ENCODE peak calls at places on chromosomes 3 and 15, in five cellular contexts. One of them, this sample, is unnamed.

GRCh38 chr15:35557544-35557943 is 11.6 kb upstream of the DPH6 start:
- DNase-seq in dorsolateral prefrontal cortex: no peak
- DNase-seq in NCI-H1092 treated with DMSO at 0.1 percent for 48 hours: no peak
- DNase-seq in amniotic stem cell: peak
- DNase-seq in anterior cingulate cortex: no peak
- DNase-seq in this sample: no peak

GRCh38 chr3:194306771-194307640 is 44.1 kb downstream of the CPN2 start:
- DNase-seq in dorsolateral prefrontal cortex: no peak
- DNase-seq in amniotic stem cell: no peak
- DNase-seq in NCI-H1092 treated with DMSO at 0.1 percent for 48 hours: no peak
- DNase-seq in anterior cingulate cortex: no peak
- DNase-seq in this sample: no peak

GRCh38 chr15:55742498-55742926 is 440 bp downstream of the PRTG start:
- DNase-seq in NCI-H1092 treated with DMSO at 0.1 percent for 48 hours: peak
- DNase-seq in amniotic stem cell: peak
- DNase-seq in dorsolateral prefrontal cortex: no peak
- DNase-seq in anterior cingulate cortex: peak
- DNase-seq in this sample: peak

GRCh38 chr3:101182734-101183133 is 137.6 kb downstream of the IMPG2 start:
- DNase-seq in dorsolateral prefrontal cortex: no peak
- DNase-seq in NCI-H1092 treated with DMSO at 0.1 percent for 48 hours: no peak
- DNase-seq in amniotic stem cell: no peak
- DNase-seq in anterior cingulate cortex: no peak
- DNase-seq in this sample: no peak

GRCh38 chr3:12483364-12483763 is 916 bp upstream of the TSEN2 start:
- DNase-seq in anterior cingulate cortex: no peak
- DNase-seq in dorsolateral prefrontal cortex: no peak
- DNase-seq in NCI-H1092 treated with DMSO at 0.1 percent for 48 hours: peak
- DNase-seq in amniotic stem cell: no peak
- DNase-seq in this sample: no peak

GRCh38 chr3:29385056-29385455 is 104.2 kb downstream of the RBMS3 start:
- DNase-seq in dorsolateral prefrontal cortex: no peak
- DNase-seq in anterior cingulate cortex: no peak
- DNase-seq in NCI-H1092 treated with DMSO at 0.1 percent for 48 hours: no peak
- DNase-seq in amniotic stem cell: no peak
- DNase-seq in this sample: no peak

GRCh38 chr3:48426401-48426909 is 3.4 kb downstream of the PLXNB1 start:
- DNase-seq in amniotic stem cell: no peak
- DNase-seq in dorsolateral prefrontal cortex: peak
- DNase-seq in anterior cingulate cortex: peak
- DNase-seq in NCI-H1092 treated with DMSO at 0.1 percent for 48 hours: no peak
- DNase-seq in this sample: no peak

GRCh38 chr15:56946150-56946549 is 27.7 kb downstream of the TCF12 start:
- DNase-seq in dorsolateral prefrontal cortex: no peak
- DNase-seq in amniotic stem cell: no peak
- DNase-seq in anterior cingulate cortex: no peak
- DNase-seq in NCI-H1092 treated with DMSO at 0.1 percent for 48 hours: no peak
- DNase-seq in this sample: no peak

This sample was measured in testis.